ENCODE peak calls at places on chromosomes 2 and 18, in seven cellular contexts. U, A, G, H, X, Z and K are unnamed samples.

GRCh38 chr2:237299897-237300296 is 114.1 kb downstream of the COL6A3 start:
- DNase-seq in G (no peak), H (no peak), U (no peak), Z (no peak), A (no peak), X (no peak), K (no peak)

GRCh38 chr18:62339106-62339988 is 14.2 kb downstream of the TNFRSF11A start:
- DNase-seq in U (no peak), A (no peak), X (no peak), H (no peak), Z (peak; percentile 39), G (no peak), K (no peak)

GRCh38 chr2:231364961-231365810 is 30.3 kb upstream of the B3GNT7 start:
- DNase-seq in X (no peak), H (no peak), A (no peak), G (no peak), U (no peak), Z (no peak), K (no peak)

GRCh38 chr2:120262761-120263428 is 10.2 kb downstream of the RALB start:
- DNase-seq in Z (no peak), U (no peak), H (no peak), G (no peak), A (no peak), X (no peak), K (no peak)

GRCh38 chr2:169131587-169132512 is 62.5 kb downstream of the DHRS9 start:
- DNase-seq in X (no peak), U (peak; percentile 40), H (peak; percentile 15), G (peak; percentile 45), Z (no peak), A (no peak), K (no peak)

GRCh38 chr2:126907671-126908070 is 9.0 kb downstream of the TEX51 start:
- DNase-seq in X (no peak), A (no peak), G (no peak), H (no peak), Z (no peak), U (no peak), K (no peak)

GRCh38 chr2:62913311-62913710 is 137.3 kb upstream of the OTX1 start:
- DNase-seq in Z (no peak), A (no peak), H (no peak), X (no peak), G (no peak), U (no peak), K (no peak)

GRCh38 chr2:229300814-229301213 is 29.7 kb upstream of the PID1 start:
- DNase-seq in H (no peak), U (no peak), A (no peak), Z (no peak), X (no peak), G (peak; percentile 89), K (no peak)

GRCh38 chr2:64992990-64993389 is 3.8 kb downstream of the SLC1A4 start:
- DNase-seq in H (no peak), G (no peak), U (no peak), Z (no peak), A (no peak), X (no peak), K (no peak)

GRCh38 chr2:38533180-38533579 is 69.5 kb downstream of the HNRNPLL start:
- DNase-seq in G (peak; percentile 54), X (no peak), H (peak; percentile 83), A (no peak), U (no peak), Z (no peak), K (no peak)

GRCh38 chr18:22488554-22488953 is 70.8 kb upstream of the CTAGE1 start:
- DNase-seq in X (no peak), H (no peak), Z (peak; percentile 28), U (no peak), G (no peak), A (no peak), K (peak; percentile 69)

GRCh38 chr2:64487256-64488049 is 33.5 kb downstream of the LGALSL start:
- DNase-seq in U (no peak), Z (no peak), A (peak; percentile 14), G (no peak), X (peak; percentile 65), H (no peak), K (no peak)

GRCh38 chr18:9688036-9688741 is 19.9 kb upstream of the RAB31 start:
- DNase-seq in Z (no peak), G (no peak), U (no peak), A (no peak), H (no peak), X (no peak), K (no peak)

GRCh38 chr2:3355951-3356569 is 21.6 kb downstream of the EIPR1 start:
- DNase-seq in A (no peak), H (no peak), Z (no peak), U (no peak), G (no peak), X (no peak), K (no peak)

GRCh38 chr18:63131106-63131943 is 188.2 kb downstream of the BCL2 start:
- DNase-seq in H (no peak), Z (peak; percentile 48), X (no peak), U (peak; percentile 72), A (peak; percentile 58), G (no peak), K (no peak)

GRCh38 chr18:9742588-9743131 is 34.6 kb downstream of the RAB31 start:
- DNase-seq in U (no peak), H (no peak), G (no peak), A (no peak), X (peak; percentile 27), Z (peak; percentile 71), K (no peak)

GRCh38 chr2:227183657-227184367 is 19.4 kb downstream of the COL4A3 start:
- DNase-seq in Z (no peak), A (no peak), H (no peak), X (no peak), G (no peak), U (no peak), K (no peak)

GRCh38 chr2:20575414-20575813 is 75.5 kb downstream of the HS1BP3 start:
- DNase-seq in H (no peak), A (no peak), G (no peak), U (no peak), Z (no peak), X (no peak), K (no peak)

GRCh38 chr2:138780908-138781307 is 718 bp upstream of the NXPH2 start:
- DNase-seq in H (no peak), X (no peak), G (no peak), Z (no peak), A (peak; percentile 13), U (no peak), K (no peak)
- H3K4me3 ChIP-seq in H (no peak overlapping the region), X (peak overlapping the region; percentile 37), G (no peak overlapping the region), Z (no peak overlapping the region), A (peak overlapping the region; percentile 50), U (no peak overlapping the region), K (no peak overlapping the region)

DNA sequence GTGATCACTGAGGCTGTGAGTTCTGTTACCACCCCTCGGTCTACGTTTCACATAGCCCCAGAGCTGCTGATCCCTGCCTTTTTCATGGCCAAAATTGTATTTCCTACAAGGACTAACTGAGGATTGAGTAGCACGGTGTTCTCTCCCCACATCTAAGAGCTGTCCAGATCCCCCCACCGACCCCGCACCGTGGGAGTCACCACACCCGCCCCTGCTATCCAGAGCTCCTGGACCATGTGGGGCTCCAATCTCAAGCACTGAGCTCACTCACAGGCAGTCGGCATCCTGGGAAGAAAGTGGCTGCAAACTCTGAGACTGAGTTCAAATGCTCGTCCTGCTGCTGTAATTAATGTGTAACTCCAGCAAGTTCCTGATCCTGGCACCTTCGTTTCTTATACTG is 9.7 kb downstream of the SIX2 start:
- DNase-seq in H (no peak), X (no peak), G (no peak), A (no peak), U (no peak), Z (no peak), K (no peak)
- H3K27me3 ChIP-seq in H (peaks cover 34% of the 10 kb centered on the region), X (peaks cover 99% of the 10 kb centered on the region), G (peaks cover 52% of the 10 kb centered on the region), A (peaks cover 100% of the 10 kb centered on the region), U (peaks cover 37% of the 10 kb centered on the region), Z (peaks cover 78% of the 10 kb centered on the region), K (peaks cover 100% of the 10 kb centered on the region)

GRCh38 chr2:88751770-88752169 is 60.3 kb downstream of the RPIA start:
- DNase-seq in H (no peak), G (no peak), X (no peak), A (no peak), U (peak; percentile 51), Z (no peak), K (no peak)
- H3K4me3 ChIP-seq in H (no peak overlapping the region), G (no peak overlapping the region), X (no peak overlapping the region), A (no peak overlapping the region), U (no peak overlapping the region), Z (no peak overlapping the region), K (no peak overlapping the region)

GRCh38 chr18:79787527-79788095 is 10.1 kb upstream of the KCNG2 start:
- DNase-seq in Z (no peak), U (no peak), H (no peak), A (no peak), X (no peak), G (no peak), K (no peak)
- H3K27me3 ChIP-seq in Z (peaks cover 34% of the 10 kb centered on the region), U (no peaks in the 10 kb centered on the region), H (no peaks in the 10 kb centered on the region), A (peaks cover 87% of the 10 kb centered on the region), X (peaks cover 86% of the 10 kb centered on the region), G (no peaks in the 10 kb centered on the region), K (peaks cover 98% of the 10 kb centered on the region)

DNA sequence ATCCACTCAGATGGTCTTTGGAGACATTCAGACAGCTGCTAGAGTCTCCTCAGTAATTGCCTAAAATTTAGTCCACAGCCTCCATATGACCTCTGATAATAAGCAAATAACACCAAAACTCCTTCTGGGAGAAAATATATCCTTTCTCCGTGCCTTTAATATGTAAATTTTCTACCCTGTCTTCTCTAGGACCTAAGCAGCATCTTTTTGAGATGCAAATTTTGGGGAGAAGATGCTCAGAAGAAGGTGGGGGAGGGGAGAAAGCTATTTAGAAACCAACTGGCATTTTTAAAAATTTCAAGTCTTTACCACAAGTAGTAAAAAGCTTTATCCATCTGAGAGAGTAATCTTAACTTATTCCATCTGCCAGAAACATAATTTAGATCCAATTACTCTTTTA is 120.4 kb upstream of the MSH6 start:
- DNase-seq in G (no peak), H (no peak), U (no peak), X (no peak), A (no peak), Z (no peak), K (no peak)
- H3K4me3 ChIP-seq in G (no peak overlapping the region), H (no peak overlapping the region), U (no peak overlapping the region), X (no peak overlapping the region), A (no peak overlapping the region), Z (no peak overlapping the region), K (no peak overlapping the region)

GRCh38 chr2:181063696-181064095 is 83.3 kb downstream of the UBE2E3 start:
- DNase-seq in G (no peak), Z (no peak), U (no peak), X (no peak), A (no peak), H (no peak), K (no peak)
- H3K27me3 ChIP-seq in G (no peaks in the 10 kb centered on the region), Z (no peaks in the 10 kb centered on the region), U (no peaks in the 10 kb centered on the region), X (no peaks in the 10 kb centered on the region), A (no peaks in the 10 kb centered on the region), H (no peaks in the 10 kb centered on the region), K (no peaks in the 10 kb centered on the region)

DNA sequence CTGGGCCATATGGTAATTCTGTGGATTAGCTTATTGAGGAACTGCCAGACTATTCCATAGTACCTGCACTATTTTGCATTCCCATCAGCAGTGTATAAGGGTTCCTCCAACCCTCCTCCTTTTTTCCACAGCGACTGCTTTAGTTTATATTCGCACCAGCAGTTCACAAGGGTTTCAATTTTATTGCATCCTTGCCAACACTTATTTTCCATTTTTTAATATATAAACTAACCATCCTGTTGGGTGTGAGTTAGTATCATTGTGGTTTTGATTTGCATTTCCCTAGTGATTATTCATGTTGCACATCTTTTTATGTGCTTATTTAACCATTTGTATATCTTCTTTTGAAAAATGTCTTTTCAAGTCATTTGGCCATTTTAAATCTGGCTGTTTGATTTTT is 66.9 kb downstream of the NAT8 start:
- DNase-seq in G (no peak), A (no peak), H (no peak), X (no peak), U (no peak), Z (no peak), K (no peak)
- H3K4me3 ChIP-seq in G (no peak overlapping the region), A (no peak overlapping the region), H (no peak overlapping the region), X (no peak overlapping the region), U (no peak overlapping the region), Z (no peak overlapping the region), K (no peak overlapping the region)